ENCODE peak calls at places on chromosomes 5 and 9, in five cellular contexts. One of them, this sample, is unnamed. For H3K36me3, the result is how much of the 10 kb centered on the place peaks cover.

GRCh38 chr5:96125335-96125891 is 163.8 kb upstream of the ELL2 start:
- DNase-seq in brain microvascular endothelial cell: no peak
- DNase-seq in IMR-90: no peak
- DNase-seq in heart right ventricle: peak
- DNase-seq in A673: no peak
- DNase-seq in this sample: no peak

GRCh38 chr9:97696025-97696822 is 916 bp downstream of the XPA start:
- DNase-seq in brain microvascular endothelial cell: no peak
- DNase-seq in IMR-90: peak
- DNase-seq in heart right ventricle: no peak
- DNase-seq in A673: peak
- DNase-seq in this sample: no peak

GRCh38 chr5:60805470-60805869 is 38.6 kb downstream of the ELOVL7 start:
- DNase-seq in brain microvascular endothelial cell: no peak
- DNase-seq in IMR-90: no peak
- DNase-seq in heart right ventricle: no peak
- DNase-seq in A673: no peak
- DNase-seq in this sample: no peak

GRCh38 chr9:99162759-99163364 is 57.9 kb downstream of the TGFBR1 start:
- DNase-seq in brain microvascular endothelial cell: no peak
- DNase-seq in IMR-90: peak
- DNase-seq in heart right ventricle: no peak
- DNase-seq in A673: peak
- DNase-seq in this sample: no peak

GRCh38 chr9:16367605-16368424 is 502.7 kb downstream of the BNC2 start:
- DNase-seq in brain microvascular endothelial cell: no peak
- DNase-seq in IMR-90: peak
- DNase-seq in heart right ventricle: no peak
- DNase-seq in A673: no peak
- DNase-seq in this sample: peak

GRCh38 chr5:172411423-172412111 is 42.8 kb downstream of the SH3PXD2B start:
- DNase-seq in brain microvascular endothelial cell: no peak
- DNase-seq in IMR-90: peak
- DNase-seq in heart right ventricle: no peak
- DNase-seq in A673: no peak
- DNase-seq in this sample: no peak

GRCh38 chr9:81526587-81526986 is 162.8 kb downstream of the TLE1 start:
- DNase-seq in brain microvascular endothelial cell: peak
- DNase-seq in IMR-90: peak
- DNase-seq in heart right ventricle: no peak
- DNase-seq in A673: no peak
- DNase-seq in this sample: peak

GRCh38 chr9:133035669-133036068 is 4.9 kb downstream of the GTF3C5 start:
- DNase-seq in brain microvascular endothelial cell: no peak
- DNase-seq in IMR-90: no peak
- DNase-seq in heart right ventricle: no peak
- DNase-seq in A673: no peak
- DNase-seq in this sample: no peak

GRCh38 chr9:5800969-5801738 is 31.8 kb downstream of the ERMP1 start:
- DNase-seq in brain microvascular endothelial cell: no peak
- DNase-seq in IMR-90: no peak
- DNase-seq in heart right ventricle: no peak
- DNase-seq in A673: peak
- DNase-seq in this sample: no peak

GRCh38 chr5:148746826-148747535 is 79.4 kb upstream of the ADRB2 start:
- DNase-seq in brain microvascular endothelial cell: no peak
- DNase-seq in IMR-90: peak
- DNase-seq in heart right ventricle: no peak
- DNase-seq in A673: no peak
- DNase-seq in this sample: no peak

GRCh38 chr5:36279054-36279698 is 22.5 kb downstream of the RANBP3L start:
- DNase-seq in brain microvascular endothelial cell: peak
- DNase-seq in IMR-90: no peak
- DNase-seq in heart right ventricle: no peak
- DNase-seq in A673: peak
- DNase-seq in this sample: no peak

GRCh38 chr9:93592389-93593021 is 16.1 kb downstream of the PHF2 start:
- DNase-seq in brain microvascular endothelial cell: no peak
- DNase-seq in IMR-90: no peak
- DNase-seq in heart right ventricle: no peak
- DNase-seq in A673: no peak
- DNase-seq in this sample: no peak

GRCh38 chr5:176144508-176144907 is 93.7 kb upstream of the SIMC1 start:
- DNase-seq in brain microvascular endothelial cell: no peak
- DNase-seq in IMR-90: no peak
- DNase-seq in heart right ventricle: no peak
- DNase-seq in A673: no peak
- DNase-seq in this sample: no peak

GRCh38 chr9:16022228-16022627 is 469.4 kb downstream of the CCDC171 start:
- DNase-seq in brain microvascular endothelial cell: no peak
- DNase-seq in IMR-90: no peak
- DNase-seq in heart right ventricle: no peak
- DNase-seq in A673: no peak
- DNase-seq in this sample: no peak

GRCh38 chr9:116157436-116158138 is 4.0 kb downstream of the PAPPA start:
- DNase-seq in brain microvascular endothelial cell: peak
- DNase-seq in IMR-90: peak
- DNase-seq in heart right ventricle: peak
- DNase-seq in A673: peak
- DNase-seq in this sample: no peak

GRCh38 chr5:134113908-134114875 is at the start of gene TCF7:
- DNase-seq in brain microvascular endothelial cell: peak
- DNase-seq in IMR-90: peak
- DNase-seq in heart right ventricle: peak
- DNase-seq in A673: peak
- DNase-seq in this sample: no peak

GRCh38 chr5:90174236-90174635 is 235.3 kb downstream of the CETN3 start:
- DNase-seq in brain microvascular endothelial cell: no peak
- DNase-seq in IMR-90: no peak
- DNase-seq in heart right ventricle: no peak
- DNase-seq in A673: no peak
- DNase-seq in this sample: no peak

GRCh38 chr5:113127021-113127420 is 150.4 kb downstream of the DCP2 start:
- DNase-seq in brain microvascular endothelial cell: no peak
- DNase-seq in IMR-90: no peak
- DNase-seq in heart right ventricle: no peak
- DNase-seq in A673: no peak
- DNase-seq in this sample: no peak

GRCh38 chr5:142327111-142327842 is 2.5 kb upstream of the SPRY4 start:
- DNase-seq in brain microvascular endothelial cell: peak
- DNase-seq in IMR-90: peak
- DNase-seq in heart right ventricle: no peak
- DNase-seq in A673: peak
- DNase-seq in this sample: peak

GRCh38 chr5:161660806-161661205 is 24.7 kb upstream of the GABRA6 start:
- DNase-seq in brain microvascular endothelial cell: no peak
- DNase-seq in IMR-90: no peak
- DNase-seq in heart right ventricle: no peak
- DNase-seq in A673: no peak
- DNase-seq in this sample: no peak

GRCh38 chr5:32598270-32598937 is 13.0 kb downstream of the SUB1 start:
- DNase-seq in brain microvascular endothelial cell: no peak
- DNase-seq in IMR-90: no peak
- DNase-seq in heart right ventricle: no peak
- DNase-seq in A673: no peak
- DNase-seq in this sample: no peak

GRCh38 chr9:99682870-99683269 is 138.8 kb upstream of the NR4A3 start:
- DNase-seq in brain microvascular endothelial cell: no peak
- DNase-seq in IMR-90: no peak
- DNase-seq in heart right ventricle: no peak
- DNase-seq in A673: no peak
- DNase-seq in this sample: no peak

GRCh38 chr9:18976368-18977238 is 56.4 kb downstream of the SAXO1 start:
- DNase-seq in brain microvascular endothelial cell: peak
- DNase-seq in IMR-90: peak
- DNase-seq in heart right ventricle: no peak
- DNase-seq in A673: no peak
- DNase-seq in this sample: peak

GRCh38 chr9:14209399-14209990 is 104.4 kb downstream of the NFIB start:
- DNase-seq in brain microvascular endothelial cell: no peak
- DNase-seq in IMR-90: no peak
- DNase-seq in heart right ventricle: no peak
- DNase-seq in A673: peak
- DNase-seq in this sample: no peak

GRCh38 chr5:65986050-65986451 is 59.7 kb downstream of the ERBIN start:
- DNase-seq in brain microvascular endothelial cell: peak
- DNase-seq in IMR-90: peak
- DNase-seq in heart right ventricle: no peak
- DNase-seq in A673: peak
- DNase-seq in this sample: no peak

GRCh38 chr5:17185776-17186175 is 31.7 kb upstream of the BASP1 start:
- DNase-seq in brain microvascular endothelial cell: peak
- DNase-seq in IMR-90: peak
- DNase-seq in heart right ventricle: no peak
- DNase-seq in A673: no peak
- DNase-seq in this sample: peak

GRCh38 chr5:57185301-57185700 is 11.4 kb downstream of the GPBP1 start:
- DNase-seq in brain microvascular endothelial cell: no peak
- DNase-seq in IMR-90: no peak
- DNase-seq in heart right ventricle: no peak
- DNase-seq in A673: no peak
- DNase-seq in this sample: no peak

GRCh38 chr9:121050128-121050988 is at the start of gene C5:
- DNase-seq in brain microvascular endothelial cell: no peak
- DNase-seq in IMR-90: no peak
- DNase-seq in heart right ventricle: no peak
- DNase-seq in A673: no peak
- DNase-seq in this sample: no peak

GRCh38 chr5:65128226-65128625 is 353.5 kb downstream of the ADAMTS6 start:
- DNase-seq in brain microvascular endothelial cell: no peak
- DNase-seq in IMR-90: peak
- DNase-seq in heart right ventricle: no peak
- DNase-seq in A673: no peak
- DNase-seq in this sample: no peak

GRCh38 chr5:149632311-149633251 is 51.3 kb downstream of the ARHGEF37 start:
- DNase-seq in brain microvascular endothelial cell: peak
- DNase-seq in IMR-90: peak
- DNase-seq in heart right ventricle: no peak
- DNase-seq in A673: no peak
- DNase-seq in this sample: no peak

GRCh38 chr5:83471405-83472212 is at the start of gene VCAN:
- DNase-seq in brain microvascular endothelial cell: peak
- DNase-seq in IMR-90: peak
- DNase-seq in heart right ventricle: peak
- DNase-seq in A673: peak
- DNase-seq in this sample: no peak

GRCh38 chr9:135604437-135605237 is 34.7 kb downstream of the GLT6D1 start:
- DNase-seq in brain microvascular endothelial cell: no peak
- DNase-seq in IMR-90: no peak
- DNase-seq in heart right ventricle: no peak
- DNase-seq in A673: no peak
- DNase-seq in this sample: no peak

GRCh38 chr9:97809666-97810344 is 43.2 kb upstream of the FOXE1 start:
- DNase-seq in brain microvascular endothelial cell: no peak
- DNase-seq in IMR-90: no peak
- DNase-seq in heart right ventricle: no peak
- DNase-seq in A673: peak
- DNase-seq in this sample: no peak

GRCh38 chr5:141272906-141273305 is 27.7 kb downstream of the PCDHB15 start:
- DNase-seq in brain microvascular endothelial cell: no peak
- DNase-seq in IMR-90: no peak
- DNase-seq in heart right ventricle: no peak
- DNase-seq in A673: peak
- DNase-seq in this sample: no peak

GRCh38 chr9:71975833-71976232 is 64.4 kb downstream of the C9orf85 start:
- DNase-seq in brain microvascular endothelial cell: no peak
- DNase-seq in IMR-90: no peak
- DNase-seq in heart right ventricle: no peak
- DNase-seq in A673: no peak
- DNase-seq in this sample: no peak
- TF ChIP-seq CTCF in brain microvascular endothelial cell: no peak
- TF ChIP-seq CTCF in IMR-90: peak
- TF ChIP-seq CTCF in heart right ventricle: peak
- TF ChIP-seq CTCF in A673: peak
- TF ChIP-seq CTCF in this sample: peak

GRCh38 chr5:37326536-37326935 is 44.4 kb downstream of the NUP155 start:
- DNase-seq in brain microvascular endothelial cell: no peak
- DNase-seq in IMR-90: no peak
- DNase-seq in heart right ventricle: no peak
- DNase-seq in A673: no peak
- DNase-seq in this sample: no peak
- H3K36me3 ChIP-seq in brain microvascular endothelial cell: under half
- H3K36me3 ChIP-seq in IMR-90: under half
- H3K36me3 ChIP-seq in heart right ventricle: half or more
- H3K36me3 ChIP-seq in A673: half or more
- H3K36me3 ChIP-seq in this sample: under half

GRCh38 chr9:137174722-137175293 is 3.0 kb upstream of the TMEM210 start:
- DNase-seq in brain microvascular endothelial cell: no peak
- DNase-seq in IMR-90: no peak
- DNase-seq in heart right ventricle: no peak
- DNase-seq in A673: peak
- DNase-seq in this sample: no peak

GRCh38 chr9:137173795-137174664 is 2.2 kb upstream of the TMEM210 start:
- DNase-seq in brain microvascular endothelial cell: no peak
- DNase-seq in IMR-90: no peak
- DNase-seq in heart right ventricle: no peak
- DNase-seq in A673: no peak
- DNase-seq in this sample: no peak

GRCh38 chr9:137172907-137173794 is 1.3 kb upstream of the TMEM210 start:
- DNase-seq in brain microvascular endothelial cell: no peak
- DNase-seq in IMR-90: no peak
- DNase-seq in heart right ventricle: no peak
- DNase-seq in A673: no peak
- DNase-seq in this sample: no peak

GRCh38 chr9:137176302-137177182 is 4.7 kb upstream of the TMEM210 start:
- DNase-seq in brain microvascular endothelial cell: peak
- DNase-seq in IMR-90: peak
- DNase-seq in heart right ventricle: no peak
- DNase-seq in A673: peak
- DNase-seq in this sample: no peak

DNA sequence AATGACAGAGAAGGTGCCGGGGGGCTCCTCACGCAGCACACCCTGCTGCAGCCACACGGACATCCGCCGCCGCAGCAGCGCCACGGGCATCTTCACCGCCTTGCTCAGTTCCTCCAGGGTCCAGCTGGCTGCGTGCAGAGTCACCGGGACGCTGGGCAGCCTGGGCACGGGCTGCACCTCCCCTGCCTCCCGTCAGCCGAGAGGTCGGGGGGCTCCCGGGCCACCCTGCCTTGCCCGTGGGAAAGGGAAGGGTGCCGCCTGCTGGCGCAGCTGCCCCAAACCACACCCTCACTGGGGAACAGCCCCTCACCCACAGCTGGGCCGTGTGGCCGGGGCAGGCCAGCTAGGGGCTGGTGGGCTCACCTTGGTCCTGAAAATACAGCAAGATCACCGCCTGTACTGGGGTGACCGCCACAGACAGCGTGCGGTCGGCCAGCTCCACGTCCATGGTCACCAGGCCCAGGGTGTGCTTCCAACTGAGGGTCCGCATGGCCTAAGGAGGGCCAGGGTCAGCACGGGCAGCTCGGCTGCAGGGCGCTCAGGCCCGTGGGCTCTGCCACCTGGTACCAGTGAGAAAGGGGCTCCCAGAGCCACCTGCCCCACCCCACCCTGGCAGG is 3.6 kb upstream of the TMEM210 start:
- DNase-seq in brain microvascular endothelial cell: no peak
- DNase-seq in IMR-90: no peak
- DNase-seq in heart right ventricle: no peak
- DNase-seq in A673: no peak
- DNase-seq in this sample: no peak
- TF ChIP-seq CTCF in brain microvascular endothelial cell: peak
- TF ChIP-seq CTCF in IMR-90: no peak
- TF ChIP-seq CTCF in heart right ventricle: peak
- TF ChIP-seq CTCF in A673: peak
- TF ChIP-seq CTCF in this sample: no peak

GRCh38 chr9:2107906-2108451 is 92.8 kb downstream of the SMARCA2 start:
- DNase-seq in brain microvascular endothelial cell: no peak
- DNase-seq in IMR-90: no peak
- DNase-seq in heart right ventricle: no peak
- DNase-seq in A673: no peak
- DNase-seq in this sample: no peak
- H3K36me3 ChIP-seq in brain microvascular endothelial cell: under half
- H3K36me3 ChIP-seq in IMR-90: under half
- H3K36me3 ChIP-seq in heart right ventricle: half or more
- H3K36me3 ChIP-seq in A673: under half
- H3K36me3 ChIP-seq in this sample: under half